ENCODE peak calls at places on chromosomes 4 and X, in four cellular contexts. T, Y, W and O are unnamed samples.

GRCh38 chrX:71131510-71131909 is 13.1 kb downstream of the MED12 start:
- DNase-seq in T (no peak), Y (no peak), W (no peak), O (no peak)

GRCh38 chr4:138161351-138161750 is 80.8 kb downstream of the SLC7A11 start:
- DNase-seq in Y (no peak), T (no peak), W (no peak), O (no peak)

GRCh38 chrX:17814557-17814956 is 46.5 kb downstream of the RAI2 start:
- DNase-seq in W (no peak), Y (no peak), T (no peak), O (no peak)

GRCh38 chr4:79088991-79089705 is 149.9 kb upstream of the PAQR3 start:
- DNase-seq in T (no peak), W (no peak), Y (no peak), O (no peak)

GRCh38 chr4:150297861-150298474 is 219.7 kb downstream of the DCLK2 start:
- DNase-seq in Y (no peak), W (peak), T (peak), O (no peak)

GRCh38 chrX:83508006-83508405 is at the start of gene POU3F4:
- DNase-seq in Y (peak), W (peak), T (no peak), O (no peak)

GRCh38 chr4:3290889-3291321 is 1.9 kb upstream of the RGS12 start:
- DNase-seq in T (no peak), Y (no peak), W (no peak), O (no peak)

GRCh38 chr4:154560824-154561231 is 2.0 kb upstream of the FGB start:
- DNase-seq in T (no peak), W (no peak), Y (no peak), O (no peak)

GRCh38 chr4:123640824-123641223 is 244.2 kb downstream of the SPRY1 start:
- DNase-seq in T (no peak), Y (no peak), W (no peak), O (no peak)

GRCh38 chr4:174005422-174005821 is 278.0 kb downstream of the FBXO8 start:
- DNase-seq in Y (no peak), T (no peak), W (no peak), O (no peak)

GRCh38 chr4:185608223-185608622 is 72.9 kb upstream of the PDLIM3 start:
- DNase-seq in T (no peak), Y (no peak), W (no peak), O (no peak)

GRCh38 chr4:8857682-8858187 is 13.9 kb downstream of the HMX1 start:
- DNase-seq in Y (no peak), T (no peak), W (peak), O (no peak)

GRCh38 chr4:125315571-125316390 is 1.0 kb downstream of the FAT4 start:
- DNase-seq in Y (peak), T (no peak), W (peak), O (no peak)

GRCh38 chrX:44431206-44431605 is 87.7 kb upstream of the EFHC2 start:
- DNase-seq in T (no peak), Y (no peak), W (no peak), O (no peak)

GRCh38 chr4:147326581-147326980 is 154.3 kb upstream of the EDNRA start:
- DNase-seq in Y (no peak), T (no peak), W (no peak), O (no peak)

GRCh38 chrX:40090050-40090804 is 7.5 kb downstream of the BCOR start:
- DNase-seq in Y (no peak), T (peak), W (no peak), O (no peak)

GRCh38 chrX:19990519-19991349 is at the start of gene BCLAF3:
- DNase-seq in T (peak), Y (peak), W (peak), O (peak)

GRCh38 chrX:19990225-19990518 is 689 bp downstream of the BCLAF3 start:
- DNase-seq in W (no peak), Y (no peak), T (no peak), O (no peak)

GRCh38 chrX:19981987-19982386 is 8.9 kb downstream of the BCLAF3 start:
- DNase-seq in W (no peak), T (no peak), Y (no peak), O (no peak)

GRCh38 chrX:19987856-19988255 is 3.0 kb downstream of the BCLAF3 start:
- DNase-seq in T (no peak), W (no peak), Y (no peak), O (no peak)

DNA sequence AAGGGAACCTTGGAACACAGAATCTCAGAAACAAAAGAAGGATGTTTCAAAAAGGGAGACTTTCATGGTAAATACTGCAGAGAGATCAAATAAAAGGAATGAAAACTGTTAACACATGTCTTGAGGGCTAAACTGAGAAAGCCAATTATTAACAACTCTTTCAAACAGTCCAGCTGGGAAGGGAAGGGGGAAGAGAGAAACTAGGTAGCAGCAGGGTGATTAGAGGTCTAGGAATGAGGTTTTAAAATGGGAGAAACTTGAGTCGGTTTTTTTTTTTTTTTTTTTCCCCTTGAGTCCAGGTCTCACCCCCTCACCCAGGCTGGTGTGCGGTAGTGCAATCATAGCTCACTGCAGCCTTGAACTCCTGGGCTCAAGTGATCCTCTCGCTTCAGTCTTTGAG is 4.3 kb downstream of the BCLAF3 start:
- DNase-seq in T (no peak), W (no peak), Y (no peak), O (no peak)
- H3K27ac ChIP-seq in T (no peak), W (no peak), Y (no peak), O (no peak)

GRCh38 chr4:83252782-83253405 is 31.7 kb downstream of the COQ2 start:
- DNase-seq in W (peak), T (peak), Y (no peak), O (peak)

GRCh38 chr4:83247415-83248357 is 36.9 kb downstream of the COQ2 start:
- DNase-seq in Y (no peak), W (no peak), T (no peak), O (no peak)

GRCh38 chr4:83248486-83248885 is 36.1 kb downstream of the COQ2 start:
- DNase-seq in T (no peak), W (no peak), Y (no peak), O (no peak)

GRCh38 chr4:83251074-83251835 is 33.3 kb downstream of the COQ2 start:
- DNase-seq in Y (no peak), W (no peak), T (no peak), O (no peak)

GRCh38 chr4:83250666-83251065 is 33.9 kb downstream of the COQ2 start:
- DNase-seq in T (no peak), Y (no peak), W (peak), O (no peak)
- H3K27ac ChIP-seq in T (no peak), Y (no peak), W (no peak), O (no peak)

GRCh38 chr4:6643141-6643847 is 2.8 kb downstream of the MRFAP1 start:
- DNase-seq in Y (no peak), W (no peak), T (no peak), O (no peak)
- H3K27ac ChIP-seq in Y (no peak), W (peak), T (no peak), O (no peak)

GRCh38 chr4:704971-705277 is 708 bp upstream of the PCGF3 start:
- DNase-seq in Y (no peak), W (no peak), T (no peak), O (no peak)
- H3K27ac ChIP-seq in Y (no peak), W (no peak), T (no peak), O (no peak)

GRCh38 chr4:99652596-99653436 is 4.8 kb downstream of the C4orf54 start:
- DNase-seq in Y (no peak), T (no peak), W (no peak), O (no peak)

GRCh38 chr4:99658666-99659065 is 1.0 kb upstream of the C4orf54 start:
- DNase-seq in W (no peak), T (no peak), Y (no peak), O (no peak)

GRCh38 chr4:99653921-99654890 is 3.4 kb downstream of the C4orf54 start:
- DNase-seq in T (no peak), W (no peak), Y (no peak), O (no peak)

GRCh38 chr4:99657801-99658200 is at the start of gene C4orf54:
- DNase-seq in Y (no peak), W (no peak), T (no peak), O (no peak)

DNA sequence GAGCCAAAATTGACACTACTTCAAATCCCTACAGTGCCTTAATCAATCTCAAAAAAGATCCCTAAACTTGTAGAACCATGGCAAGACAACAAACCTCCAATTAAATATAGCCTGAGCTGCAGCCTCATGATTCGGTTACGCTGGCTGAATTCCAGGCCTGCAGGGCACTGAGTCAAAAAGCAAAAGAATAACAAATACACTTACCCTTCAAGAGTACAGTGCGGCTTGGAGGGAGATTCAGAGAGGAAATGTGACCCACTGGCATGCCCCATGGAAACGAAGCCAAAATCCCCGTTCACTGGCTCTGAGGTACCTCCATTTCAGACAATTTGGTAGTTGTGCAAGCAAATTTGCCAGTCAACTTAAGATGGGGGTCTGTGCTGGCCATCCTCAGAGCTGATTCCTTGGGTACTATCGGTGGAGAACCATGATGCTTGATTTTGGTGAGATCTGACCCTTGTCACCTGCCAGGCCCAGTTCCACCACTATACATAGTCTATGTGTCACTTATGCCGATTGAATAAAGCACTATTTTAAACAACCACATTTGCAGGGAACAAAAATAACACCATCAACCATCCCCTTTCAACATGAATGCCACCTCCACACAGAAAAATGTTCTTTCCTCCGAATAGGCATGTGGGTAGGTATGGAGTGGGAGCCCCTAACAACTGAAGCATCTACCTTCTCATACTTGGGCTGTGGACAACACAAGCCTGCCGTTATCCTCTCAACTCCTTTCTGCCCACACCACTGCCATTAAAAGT is 2.1 kb downstream of the C4orf54 start:
- DNase-seq in T (no peak), W (no peak), Y (no peak), O (no peak)
- H3K27ac ChIP-seq in T (no peak), W (no peak), Y (peak), O (no peak)

DNA sequence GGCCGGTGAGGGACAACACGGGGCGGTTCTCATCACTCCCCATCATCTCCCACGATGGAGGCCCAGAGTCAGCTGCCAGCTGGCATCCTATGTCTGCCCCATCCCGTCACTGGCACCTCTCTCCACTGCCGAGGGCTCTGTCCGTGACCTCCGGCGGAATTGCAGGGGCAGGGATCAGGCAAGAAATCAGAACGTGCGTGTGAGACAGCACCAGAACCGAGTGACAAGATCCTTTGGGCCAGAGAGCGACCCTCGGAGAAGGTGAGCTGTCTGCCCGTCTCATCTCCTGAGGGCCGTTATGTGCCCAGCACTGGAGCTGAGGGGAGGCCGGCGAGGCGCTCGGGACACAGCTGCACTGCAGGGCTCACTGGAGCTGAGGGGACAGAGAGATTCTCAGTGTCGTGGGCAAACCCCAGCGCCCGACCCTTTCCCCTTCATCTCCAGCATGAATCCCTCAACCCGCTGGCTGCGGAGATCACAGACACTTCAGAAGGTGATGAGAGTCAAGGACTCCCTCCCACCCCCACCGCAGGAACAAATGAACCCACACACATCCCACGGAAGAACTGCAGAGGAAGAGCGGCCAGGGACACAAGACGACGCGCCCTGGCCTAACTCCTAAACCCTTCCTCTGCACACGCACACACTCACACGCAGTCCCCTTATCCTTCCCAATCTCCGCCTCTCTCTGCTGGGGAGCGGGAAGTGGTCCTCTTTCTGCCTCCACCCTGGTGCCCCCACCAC is 128.7 kb downstream of the AFAP1 start:
- DNase-seq in T (no peak), Y (no peak), W (no peak), O (no peak)
- H3K27ac ChIP-seq in T (no peak), Y (no peak), W (peak), O (no peak)

DNA sequence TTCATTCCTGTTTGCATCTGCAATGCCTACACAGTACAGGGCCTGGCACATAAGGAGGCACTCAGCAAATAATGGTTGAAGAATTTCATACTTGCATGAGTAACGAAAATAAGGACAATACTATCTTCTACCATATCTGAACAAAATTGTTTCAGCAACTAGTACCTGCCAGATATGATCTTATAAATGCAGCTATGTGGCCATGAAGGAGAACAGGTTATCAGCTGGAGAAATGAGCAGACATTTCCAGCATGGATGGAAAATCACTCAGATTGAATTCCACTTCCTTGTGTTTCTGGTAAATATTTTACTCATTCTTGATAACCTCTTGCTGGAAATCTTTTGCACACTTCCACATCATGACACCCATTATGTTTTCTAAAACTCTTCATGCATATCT is 204.0 kb downstream of the ADAMTS3 start:
- DNase-seq in T (no peak), Y (no peak), W (no peak), O (no peak)
- H3K27ac ChIP-seq in T (no peak), Y (no peak), W (no peak), O (no peak)

GRCh38 chrX:153981771-153982533 is 9.4 kb downstream of the TMEM187 start:
- DNase-seq in T (no peak), W (no peak), Y (no peak), O (no peak)
- H3K27ac ChIP-seq in T (no peak), W (no peak), Y (peak), O (no peak)

GRCh38 chrX:110414679-110415439 is 56.2 kb downstream of the RTL9 start:
- DNase-seq in W (no peak), Y (no peak), T (no peak), O (no peak)

GRCh38 chrX:110414273-110414672 is 55.6 kb downstream of the RTL9 start:
- DNase-seq in Y (no peak), W (no peak), T (no peak), O (no peak)

GRCh38 chrX:110413727-110414124 is 55.1 kb downstream of the RTL9 start:
- DNase-seq in W (no peak), T (no peak), Y (no peak), O (no peak)

GRCh38 chrX:110417128-110417527 is 58.5 kb downstream of the RTL9 start:
- DNase-seq in W (no peak), Y (no peak), T (no peak), O (no peak)

DNA sequence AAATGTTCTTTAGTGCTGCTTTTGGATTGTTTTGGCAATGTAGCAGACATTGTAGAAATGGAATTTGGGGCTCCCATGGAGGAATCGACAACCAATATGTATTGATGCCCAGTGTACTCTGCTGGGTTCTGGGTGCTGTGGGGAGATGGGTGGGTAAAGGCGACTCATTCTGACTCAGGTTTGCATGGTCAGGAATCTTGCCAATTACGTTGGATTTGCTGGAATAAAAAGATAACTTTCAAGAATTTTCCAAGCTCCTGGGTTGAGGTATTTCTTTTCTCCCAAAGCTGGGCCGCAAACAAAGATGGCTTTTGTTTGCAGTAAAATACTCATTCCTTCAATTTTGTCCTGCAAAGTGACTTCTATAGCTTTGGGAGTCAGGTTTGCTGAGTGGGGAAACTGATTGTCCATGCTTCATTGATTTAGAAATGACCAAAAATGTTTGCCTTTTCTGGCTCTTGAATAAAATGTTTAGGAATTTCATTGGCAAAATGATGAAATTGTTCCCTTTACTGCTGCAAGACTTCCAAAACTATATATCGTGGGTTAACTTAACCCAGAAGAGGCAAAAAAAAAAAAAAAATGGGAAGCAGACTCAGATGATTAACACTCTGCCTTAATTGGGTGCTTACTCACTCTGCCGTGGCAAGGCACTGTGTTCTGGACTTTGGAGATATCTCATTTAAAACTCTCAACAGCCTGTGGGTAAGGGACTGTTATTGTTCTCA is 57.0 kb downstream of the RTL9 start:
- DNase-seq in Y (no peak), T (no peak), W (no peak), O (no peak)
- H3K27ac ChIP-seq in Y (no peak), T (no peak), W (no peak), O (no peak)

DNA sequence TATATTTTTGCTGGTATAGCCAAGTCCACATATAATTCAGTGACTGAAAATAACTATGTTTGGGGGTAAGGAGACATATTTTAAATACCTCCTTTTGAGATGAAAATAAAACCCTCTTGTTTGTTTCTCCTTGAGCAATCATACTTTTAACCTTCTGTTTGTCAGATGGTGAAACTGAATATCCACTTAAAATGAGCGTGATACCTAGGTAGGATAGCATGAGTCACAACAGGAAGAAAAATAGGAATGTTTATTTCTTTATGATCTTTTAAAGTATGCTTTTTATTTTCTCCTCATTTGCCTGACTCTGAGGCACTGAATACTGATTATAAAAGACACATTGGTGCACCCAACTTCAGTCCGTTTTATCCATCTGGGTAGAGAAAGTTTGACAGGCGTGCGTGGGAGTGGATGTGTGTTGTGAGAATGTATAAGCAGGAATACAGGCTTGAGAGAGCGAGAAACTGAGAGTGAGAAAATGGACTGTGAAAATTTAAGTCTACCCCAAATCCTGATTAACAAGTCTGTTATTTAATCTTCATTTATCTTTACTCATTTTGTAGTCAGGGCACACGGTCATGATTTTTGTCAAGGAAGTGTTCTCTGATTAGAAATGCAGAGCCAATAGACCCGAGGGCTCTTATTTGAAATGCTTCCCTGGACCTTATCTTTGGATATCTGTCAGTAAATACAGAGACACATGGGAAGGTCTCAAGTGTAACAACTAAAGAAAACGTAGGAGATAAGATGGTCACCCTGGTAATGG is 62.1 kb upstream of the ANTXR2 start:
- DNase-seq in Y (no peak), W (no peak), T (no peak), O (no peak)
- H3K27ac ChIP-seq in Y (no peak), W (no peak), T (no peak), O (no peak)